ENCODE peak calls at places on chromosomes 6 and 20, in eight cellular contexts. C, Y, H, L, T, V, S and P are unnamed samples.

GRCh38 chr20:60037120-60037499 is 78.9 kb downstream of the CDH26 start:
- DNase-seq in C (no peak), Y (no peak), H (no peak), L (no peak), T (peak), V (peak), S (no peak), P (no peak)

GRCh38 chr20:20593447-20594170 is 118.8 kb downstream of the RALGAPA2 start:
- DNase-seq in C (no peak), Y (no peak), H (no peak), L (no peak), T (peak), V (peak), S (no peak), P (peak)

GRCh38 chr6:159969204-159969912 is 476 bp downstream of the IGF2R start:
- DNase-seq in C (peak), Y (peak), H (peak), L (no peak), T (no peak), V (peak), S (no peak), P (peak)

GRCh38 chr6:20028143-20028542 is 184.1 kb downstream of the MBOAT1 start:
- DNase-seq in C (no peak), Y (no peak), H (no peak), L (no peak), T (no peak), V (no peak), S (no peak), P (no peak)

GRCh38 chr20:37936041-37936440 is 33.1 kb downstream of the VSTM2L start:
- DNase-seq in C (no peak), Y (no peak), H (peak), L (no peak), T (no peak), V (no peak), S (no peak), P (no peak)

GRCh38 chr20:3839328-3839727 is 7.3 kb upstream of the MAVS start:
- DNase-seq in C (no peak), Y (no peak), H (no peak), L (no peak), T (no peak), V (no peak), S (no peak), P (no peak)

GRCh38 chr6:105041880-105042279 is 85.0 kb downstream of the LIN28B start:
- DNase-seq in C (no peak), Y (no peak), H (no peak), L (no peak), T (no peak), V (peak), S (no peak), P (no peak)

GRCh38 chr20:32240220-32240619 is 32.5 kb downstream of the POFUT1 start:
- DNase-seq in C (no peak), Y (no peak), H (no peak), L (no peak), T (no peak), V (no peak), S (no peak), P (no peak)

GRCh38 chr6:135182120-135182992 is 1.2 kb downstream of the MYB start:
- DNase-seq in C (peak), Y (no peak), H (no peak), L (no peak), T (peak), V (peak), S (no peak), P (peak)

GRCh38 chr20:25055711-25056492 is 2.0 kb downstream of the ACSS1 start:
- DNase-seq in C (no peak), Y (no peak), H (peak), L (no peak), T (peak), V (no peak), S (no peak), P (no peak)

GRCh38 chr6:22239261-22239660 is 57.6 kb downstream of the PRL start:
- DNase-seq in C (no peak), Y (no peak), H (no peak), L (no peak), T (no peak), V (no peak), S (no peak), P (no peak)

GRCh38 chr6:44071670-44072451 is 55.4 kb downstream of the MRPL14 start:
- DNase-seq in C (no peak), Y (no peak), H (no peak), L (no peak), T (peak), V (peak), S (no peak), P (peak)

GRCh38 chr20:36092424-36093024 is 62.0 kb upstream of the EPB41L1 start:
- DNase-seq in C (peak), Y (no peak), H (no peak), L (no peak), T (peak), V (peak), S (no peak), P (no peak)

GRCh38 chr6:3382399-3383279 is 74.2 kb downstream of the SLC22A23 start:
- DNase-seq in C (no peak), Y (no peak), H (no peak), L (no peak), T (peak), V (no peak), S (no peak), P (peak)

GRCh38 chr6:4055420-4056041 is 23.4 kb downstream of the FAM217A start:
- DNase-seq in C (no peak), Y (no peak), H (no peak), L (peak), T (peak), V (peak), S (peak), P (peak)

GRCh38 chr20:18984238-18985200 is 170.9 kb downstream of the SCP2D1 start:
- DNase-seq in C (no peak), Y (no peak), H (no peak), L (no peak), T (peak), V (no peak), S (no peak), P (peak)

GRCh38 chr6:170208651-170209353 is 82.1 kb downstream of the DLL1 start:
- DNase-seq in C (no peak), Y (no peak), H (peak), L (no peak), T (no peak), V (no peak), S (peak), P (no peak)

GRCh38 chr6:104414723-104415122 is 445.0 kb downstream of the HACE1 start:
- DNase-seq in C (no peak), Y (no peak), H (no peak), L (no peak), T (no peak), V (no peak), S (no peak), P (no peak)

GRCh38 chr20:23399568-23400241 is 21.6 kb downstream of the NAPB start:
- DNase-seq in C (no peak), Y (no peak), H (no peak), L (no peak), T (peak), V (peak), S (no peak), P (peak)

GRCh38 chr6:168133186-168133585 is 54.2 kb upstream of the FRMD1 start:
- DNase-seq in C (no peak), Y (no peak), H (peak), L (peak), T (no peak), V (peak), S (peak), P (peak)

GRCh38 chr6:12751694-12752304 is 35.2 kb downstream of the PHACTR1 start:
- DNase-seq in C (peak), Y (no peak), H (no peak), L (no peak), T (peak), V (peak), S (peak), P (peak)

GRCh38 chr6:167441653-167442644 is 117.1 kb downstream of the TTLL2 start:
- DNase-seq in C (no peak), Y (no peak), H (peak), L (no peak), T (no peak), V (no peak), S (no peak), P (no peak)

GRCh38 chr6:128097019-128097418 is 196.2 kb upstream of the THEMIS start:
- DNase-seq in C (no peak), Y (no peak), H (no peak), L (no peak), T (no peak), V (no peak), S (no peak), P (no peak)

GRCh38 chr6:78629154-78629721 is 238.1 kb upstream of the IRAK1BP1 start:
- DNase-seq in C (no peak), Y (no peak), H (no peak), L (no peak), T (no peak), V (peak), S (peak), P (peak)

GRCh38 chr6:83978997-83979396 is 54.6 kb upstream of the MRAP2 start:
- DNase-seq in C (no peak), Y (no peak), H (no peak), L (no peak), T (no peak), V (no peak), S (no peak), P (no peak)

GRCh38 chr6:148866657-148867268 is 119.9 kb downstream of the UST start:
- DNase-seq in C (no peak), Y (no peak), H (no peak), L (no peak), T (no peak), V (no peak), S (no peak), P (no peak)

GRCh38 chr20:36315545-36316351 is 9.6 kb downstream of the DLGAP4 start:
- DNase-seq in C (no peak), Y (no peak), H (peak), L (no peak), T (no peak), V (no peak), S (no peak), P (no peak)

GRCh38 chr6:110357696-110358535 is at the start of gene METTL24:
- DNase-seq in C (peak), Y (no peak), H (no peak), L (no peak), T (no peak), V (no peak), S (no peak), P (no peak)

GRCh38 chr20:43533060-43533459 is 25.6 kb downstream of the L3MBTL1 start:
- DNase-seq in C (no peak), Y (no peak), H (peak), L (no peak), T (peak), V (peak), S (no peak), P (no peak)

GRCh38 chr20:41140226-41141133 is 3.1 kb downstream of the PLCG1 start:
- DNase-seq in C (no peak), Y (no peak), H (peak), L (no peak), T (no peak), V (no peak), S (no peak), P (no peak)

GRCh38 chr6:158152659-158153058 is 15.4 kb downstream of the SERAC1 start:
- DNase-seq in C (no peak), Y (no peak), H (no peak), L (no peak), T (no peak), V (no peak), S (no peak), P (no peak)

GRCh38 chr6:15317934-15318902 is 72.3 kb downstream of the JARID2 start:
- DNase-seq in C (no peak), Y (no peak), H (no peak), L (no peak), T (no peak), V (no peak), S (no peak), P (no peak)

GRCh38 chr6:165019681-165020080 is 289.7 kb downstream of the C6orf118 start:
- DNase-seq in C (no peak), Y (no peak), H (no peak), L (no peak), T (no peak), V (no peak), S (no peak), P (no peak)

GRCh38 chr20:4661191-4661590 is 60.5 kb upstream of the PRND start:
- DNase-seq in C (no peak), Y (peak), H (no peak), L (no peak), T (no peak), V (no peak), S (no peak), P (no peak)

GRCh38 chr6:25788305-25788922 is 33.9 kb downstream of the SLC17A4 start:
- DNase-seq in C (peak), Y (peak), H (no peak), L (no peak), T (peak), V (peak), S (peak), P (peak)